ENCODE peak calls at places on chromosomes 1 and 21, in ten cellular contexts. S is natural killer cell treated with Interleukin-12 subunit alpha and Interleukin-12 subunit beta and Interleukin-15 and Interleukin-18, amount 100 ng/mL, for 72 hours; U is progenitor cell of endocrine pancreas; W is RPMI8226; I is NCI-H748 treated with DMSO at 0.1 percent for 48 hours; N is amniotic stem cell; K is germinal center; V is retina; R is fibroblast of lung; Z is activated CD8-positive, alpha-beta memory T cell treated with anti-CD3 and anti-CD28 coated beads, Interleukin-2, amount 50 U/mL, for 4 hours. M is an unnamed sample.

GRCh38 chr21:15098908-15099307 is 34.1 kb upstream of the NRIP1 start:
- DNase-seq in S (no peak), U (no peak), W (peak; percentile 23), I (no peak), N (no peak), K (no peak), V (no peak), R (no peak), Z (no peak), M (no peak)

GRCh38 chr1:35243681-35244080 is 24.8 kb upstream of the ZMYM4 start:
- DNase-seq in S (no peak), U (no peak), W (peak; percentile 93), I (no peak), N (no peak), K (no peak), V (no peak), R (no peak), Z (no peak), M (no peak)

GRCh38 chr21:44498965-44499560 is 40.9 kb downstream of the KRTAP10-1 start:
- DNase-seq in S (no peak), U (no peak), W (peak; percentile 86), I (peak; percentile 39), N (no peak), K (no peak), V (no peak), R (no peak), Z (no peak), M (no peak)

GRCh38 chr21:33894736-33895288 is 20.8 kb downstream of the ATP5PO start:
- DNase-seq in S (no peak), U (peak; percentile 60), W (peak; percentile 72), I (no peak), N (peak; percentile 78), K (peak; percentile 45), V (peak; percentile 80), R (peak; percentile 87), Z (peak; percentile 73), M (peak; percentile 96)

GRCh38 chr1:209823143-209824041 is 4.4 kb upstream of the UTP25 start:
- DNase-seq in S (no peak), U (no peak), W (peak; percentile 65), I (peak; percentile 19), N (peak; percentile 43), K (peak; percentile 50), V (peak; percentile 38), R (peak; percentile 83), Z (no peak), M (peak; percentile 89)

GRCh38 chr1:102899935-102900334 is 208.4 kb downstream of the COL11A1 start:
- DNase-seq in S (no peak), U (no peak), W (no peak), I (no peak), N (no peak), K (no peak), V (no peak), R (no peak), Z (no peak), M (no peak)

GRCh38 chr1:245856944-245857531 is 650.0 kb downstream of the SMYD3 start:
- DNase-seq in S (no peak), U (no peak), W (no peak), I (no peak), N (peak; percentile 31), K (no peak), V (no peak), R (peak; percentile 60), Z (no peak), M (peak; percentile 87)

GRCh38 chr1:42955311-42956063 is 3.2 kb downstream of the SLC2A1 start:
- DNase-seq in S (no peak), U (no peak), W (no peak), I (no peak), N (no peak), K (no peak), V (peak; percentile 28), R (no peak), Z (peak; percentile 45), M (no peak)

GRCh38 chr1:54135436-54136120 is 17.2 kb downstream of the CDCP2 start:
- DNase-seq in S (no peak), U (no peak), W (no peak), I (no peak), N (no peak), K (no peak), V (no peak), R (no peak), Z (no peak), M (no peak)

GRCh38 chr1:106962591-106962990 is 93.9 kb upstream of the PRMT6 start:
- DNase-seq in S (no peak), U (no peak), W (no peak), I (no peak), N (no peak), K (no peak), V (no peak), R (peak; percentile 79), Z (no peak), M (no peak)

GRCh38 chr1:65830306-65830705 is 37.6 kb downstream of the PDE4B start:
- DNase-seq in S (no peak), U (no peak), W (peak; percentile 19), I (no peak), N (no peak), K (no peak), V (no peak), R (no peak), Z (no peak), M (no peak)

GRCh38 chr1:183227963-183228649 is 42.0 kb downstream of the LAMC2 start:
- DNase-seq in S (no peak), U (peak; percentile 28), W (peak; percentile 61), I (no peak), N (no peak), K (peak; percentile 30), V (peak; percentile 53), R (peak; percentile 61), Z (peak; percentile 24), M (peak; percentile 75)